ENCODE peak calls at places on chromosomes 5 and 9, in ten cellular contexts. One of them, this sample, is unnamed.

GRCh38 chr5:148443998-148444397 is 60.2 kb downstream of the FBXO38 start:
- DNase-seq in A549: peak
- DNase-seq in PC-9: peak
- DNase-seq in fibroblast of lung: peak
- DNase-seq in hepatocyte: peak
- DNase-seq in GM23338: peak
- DNase-seq in K562: peak
- DNase-seq in GM23248: peak
- DNase-seq in OCI-LY7: peak
- DNase-seq in mesendoderm: peak
- DNase-seq in this sample: peak

GRCh38 chr5:143014017-143014651 is 244.0 kb downstream of the ARHGAP26 start:
- DNase-seq in A549: peak
- DNase-seq in PC-9: no peak
- DNase-seq in fibroblast of lung: peak
- DNase-seq in hepatocyte: no peak
- DNase-seq in GM23338: peak
- DNase-seq in K562: peak
- DNase-seq in GM23248: peak
- DNase-seq in OCI-LY7: peak
- DNase-seq in mesendoderm: peak
- DNase-seq in this sample: peak

GRCh38 chr9:136825295-136826187 is 16.7 kb upstream of the AJM1 start:
- DNase-seq in A549: no peak
- DNase-seq in PC-9: peak
- DNase-seq in fibroblast of lung: no peak
- DNase-seq in hepatocyte: no peak
- DNase-seq in GM23338: no peak
- DNase-seq in K562: no peak
- DNase-seq in GM23248: no peak
- DNase-seq in OCI-LY7: no peak
- DNase-seq in mesendoderm: no peak
- DNase-seq in this sample: no peak

GRCh38 chr5:54820346-54820745 is 165.0 kb downstream of the ESM1 start:
- DNase-seq in A549: no peak
- DNase-seq in PC-9: no peak
- DNase-seq in fibroblast of lung: peak
- DNase-seq in hepatocyte: no peak
- DNase-seq in GM23338: no peak
- DNase-seq in K562: no peak
- DNase-seq in GM23248: peak
- DNase-seq in OCI-LY7: no peak
- DNase-seq in mesendoderm: no peak
- DNase-seq in this sample: peak

GRCh38 chr9:14312721-14313377 is 1.1 kb downstream of the NFIB start:
- DNase-seq in A549: peak
- DNase-seq in PC-9: no peak
- DNase-seq in fibroblast of lung: peak
- DNase-seq in hepatocyte: peak
- DNase-seq in GM23338: peak
- DNase-seq in K562: peak
- DNase-seq in GM23248: peak
- DNase-seq in OCI-LY7: no peak
- DNase-seq in mesendoderm: peak
- DNase-seq in this sample: no peak

GRCh38 chr5:157734466-157734865 is 3.2 kb downstream of the THG1L start:
- DNase-seq in A549: no peak
- DNase-seq in PC-9: no peak
- DNase-seq in fibroblast of lung: no peak
- DNase-seq in hepatocyte: peak
- DNase-seq in GM23338: no peak
- DNase-seq in K562: no peak
- DNase-seq in GM23248: no peak
- DNase-seq in OCI-LY7: no peak
- DNase-seq in mesendoderm: no peak
- DNase-seq in this sample: no peak

GRCh38 chr9:122445155-122445749 is 32.5 kb downstream of the OR1J1 start:
- DNase-seq in A549: no peak
- DNase-seq in PC-9: no peak
- DNase-seq in fibroblast of lung: peak
- DNase-seq in hepatocyte: no peak
- DNase-seq in GM23338: no peak
- DNase-seq in K562: no peak
- DNase-seq in GM23248: peak
- DNase-seq in OCI-LY7: no peak
- DNase-seq in mesendoderm: no peak
- DNase-seq in this sample: peak

GRCh38 chr9:34430843-34431437 is 27.4 kb downstream of the FAM219A start:
- DNase-seq in A549: peak
- DNase-seq in PC-9: peak
- DNase-seq in fibroblast of lung: peak
- DNase-seq in hepatocyte: peak
- DNase-seq in GM23338: peak
- DNase-seq in K562: peak
- DNase-seq in GM23248: peak
- DNase-seq in OCI-LY7: peak
- DNase-seq in mesendoderm: peak
- DNase-seq in this sample: peak

GRCh38 chr5:72325566-72326297 is 5.6 kb downstream of the PTCD2 start:
- DNase-seq in A549: no peak
- DNase-seq in PC-9: no peak
- DNase-seq in fibroblast of lung: peak
- DNase-seq in hepatocyte: no peak
- DNase-seq in GM23338: no peak
- DNase-seq in K562: no peak
- DNase-seq in GM23248: peak
- DNase-seq in OCI-LY7: no peak
- DNase-seq in mesendoderm: no peak
- DNase-seq in this sample: peak

GRCh38 chr9:89359636-89360315 is 41.5 kb downstream of the SECISBP2 start:
- DNase-seq in A549: no peak
- DNase-seq in PC-9: no peak
- DNase-seq in fibroblast of lung: peak
- DNase-seq in hepatocyte: no peak
- DNase-seq in GM23338: no peak
- DNase-seq in K562: no peak
- DNase-seq in GM23248: peak
- DNase-seq in OCI-LY7: no peak
- DNase-seq in mesendoderm: no peak
- DNase-seq in this sample: no peak

GRCh38 chr5:178526796-178527457 is 63.3 kb downstream of the COL23A1 start:
- DNase-seq in A549: no peak
- DNase-seq in PC-9: no peak
- DNase-seq in fibroblast of lung: no peak
- DNase-seq in hepatocyte: no peak
- DNase-seq in GM23338: no peak
- DNase-seq in K562: no peak
- DNase-seq in GM23248: no peak
- DNase-seq in OCI-LY7: no peak
- DNase-seq in mesendoderm: no peak
- DNase-seq in this sample: no peak

GRCh38 chr9:109966643-109967368 is 186.8 kb downstream of the PALM2AKAP2 start:
- DNase-seq in A549: no peak
- DNase-seq in PC-9: no peak
- DNase-seq in fibroblast of lung: no peak
- DNase-seq in hepatocyte: no peak
- DNase-seq in GM23338: no peak
- DNase-seq in K562: no peak
- DNase-seq in GM23248: no peak
- DNase-seq in OCI-LY7: peak
- DNase-seq in mesendoderm: no peak
- DNase-seq in this sample: no peak

GRCh38 chr9:109968332-109968657 is 188.3 kb downstream of the PALM2AKAP2 start:
- DNase-seq in A549: no peak
- DNase-seq in PC-9: no peak
- DNase-seq in fibroblast of lung: no peak
- DNase-seq in hepatocyte: no peak
- DNase-seq in GM23338: no peak
- DNase-seq in K562: no peak
- DNase-seq in GM23248: no peak
- DNase-seq in OCI-LY7: no peak
- DNase-seq in mesendoderm: no peak
- DNase-seq in this sample: no peak

GRCh38 chr9:109967651-109968331 is 187.8 kb downstream of the PALM2AKAP2 start:
- DNase-seq in A549: no peak
- DNase-seq in PC-9: no peak
- DNase-seq in fibroblast of lung: no peak
- DNase-seq in hepatocyte: no peak
- DNase-seq in GM23338: no peak
- DNase-seq in K562: no peak
- DNase-seq in GM23248: no peak
- DNase-seq in OCI-LY7: no peak
- DNase-seq in mesendoderm: no peak
- DNase-seq in this sample: no peak

GRCh38 chr9:109969559-109970237 is 189.7 kb downstream of the PALM2AKAP2 start:
- DNase-seq in A549: no peak
- DNase-seq in PC-9: no peak
- DNase-seq in fibroblast of lung: no peak
- DNase-seq in hepatocyte: no peak
- DNase-seq in GM23338: no peak
- DNase-seq in K562: no peak
- DNase-seq in GM23248: no peak
- DNase-seq in OCI-LY7: no peak
- DNase-seq in mesendoderm: no peak
- DNase-seq in this sample: no peak

GRCh38 chr9:109968702-109969450 is 188.9 kb downstream of the PALM2AKAP2 start:
- DNase-seq in A549: peak
- DNase-seq in PC-9: no peak
- DNase-seq in fibroblast of lung: no peak
- DNase-seq in hepatocyte: peak
- DNase-seq in GM23338: peak
- DNase-seq in K562: no peak
- DNase-seq in GM23248: peak
- DNase-seq in OCI-LY7: peak
- DNase-seq in mesendoderm: peak
- DNase-seq in this sample: no peak
- H3K4me2 ChIP-seq in A549: no peak
- H3K4me2 ChIP-seq in PC-9: no peak
- H3K4me2 ChIP-seq in fibroblast of lung: no peak
- H3K4me2 ChIP-seq in hepatocyte: no peak
- H3K4me2 ChIP-seq in GM23338: no peak
- H3K4me2 ChIP-seq in K562: no peak
- H3K4me2 ChIP-seq in GM23248: no peak
- H3K4me2 ChIP-seq in OCI-LY7: peak
- H3K4me2 ChIP-seq in mesendoderm: no peak
- H3K4me2 ChIP-seq in this sample: no peak

GRCh38 chr5:67300321-67300720 is 103.7 kb upstream of the CD180 start:
- DNase-seq in A549: no peak
- DNase-seq in PC-9: no peak
- DNase-seq in fibroblast of lung: no peak
- DNase-seq in hepatocyte: no peak
- DNase-seq in GM23338: no peak
- DNase-seq in K562: no peak
- DNase-seq in GM23248: no peak
- DNase-seq in OCI-LY7: no peak
- DNase-seq in mesendoderm: no peak
- DNase-seq in this sample: no peak

GRCh38 chr5:67303356-67303755 is 106.8 kb upstream of the CD180 start:
- DNase-seq in A549: no peak
- DNase-seq in PC-9: no peak
- DNase-seq in fibroblast of lung: peak
- DNase-seq in hepatocyte: no peak
- DNase-seq in GM23338: no peak
- DNase-seq in K562: no peak
- DNase-seq in GM23248: peak
- DNase-seq in OCI-LY7: no peak
- DNase-seq in mesendoderm: no peak
- DNase-seq in this sample: no peak

GRCh38 chr5:67297802-67298532 is 101.4 kb upstream of the CD180 start:
- DNase-seq in A549: no peak
- DNase-seq in PC-9: no peak
- DNase-seq in fibroblast of lung: no peak
- DNase-seq in hepatocyte: no peak
- DNase-seq in GM23338: no peak
- DNase-seq in K562: no peak
- DNase-seq in GM23248: no peak
- DNase-seq in OCI-LY7: no peak
- DNase-seq in mesendoderm: no peak
- DNase-seq in this sample: no peak

GRCh38 chr5:67299317-67299716 is 102.7 kb upstream of the CD180 start:
- DNase-seq in A549: no peak
- DNase-seq in PC-9: no peak
- DNase-seq in fibroblast of lung: peak
- DNase-seq in hepatocyte: no peak
- DNase-seq in GM23338: no peak
- DNase-seq in K562: no peak
- DNase-seq in GM23248: peak
- DNase-seq in OCI-LY7: no peak
- DNase-seq in mesendoderm: no peak
- DNase-seq in this sample: peak

GRCh38 chr5:67301285-67301904 is 104.8 kb upstream of the CD180 start:
- DNase-seq in A549: no peak
- DNase-seq in PC-9: no peak
- DNase-seq in fibroblast of lung: peak
- DNase-seq in hepatocyte: peak
- DNase-seq in GM23338: no peak
- DNase-seq in K562: no peak
- DNase-seq in GM23248: peak
- DNase-seq in OCI-LY7: no peak
- DNase-seq in mesendoderm: peak
- DNase-seq in this sample: peak
- H3K27ac ChIP-seq in A549: no peak
- H3K27ac ChIP-seq in PC-9: no peak
- H3K27ac ChIP-seq in fibroblast of lung: peak
- H3K27ac ChIP-seq in hepatocyte: peak
- H3K27ac ChIP-seq in GM23338: no peak
- H3K27ac ChIP-seq in K562: no peak
- H3K27ac ChIP-seq in GM23248: peak
- H3K27ac ChIP-seq in OCI-LY7: no peak
- H3K27ac ChIP-seq in mesendoderm: no peak
- H3K27ac ChIP-seq in this sample: peak

GRCh38 chr5:154277499-154277898 is 87.0 kb downstream of the GALNT10 start:
- DNase-seq in A549: no peak
- DNase-seq in PC-9: no peak
- DNase-seq in fibroblast of lung: no peak
- DNase-seq in hepatocyte: no peak
- DNase-seq in GM23338: no peak
- DNase-seq in K562: no peak
- DNase-seq in GM23248: no peak
- DNase-seq in OCI-LY7: no peak
- DNase-seq in mesendoderm: no peak
- DNase-seq in this sample: no peak
- H3K4me2 ChIP-seq in A549: peak
- H3K4me2 ChIP-seq in PC-9: no peak
- H3K4me2 ChIP-seq in fibroblast of lung: peak
- H3K4me2 ChIP-seq in hepatocyte: peak
- H3K4me2 ChIP-seq in GM23338: no peak
- H3K4me2 ChIP-seq in K562: peak
- H3K4me2 ChIP-seq in GM23248: peak
- H3K4me2 ChIP-seq in OCI-LY7: no peak
- H3K4me2 ChIP-seq in mesendoderm: no peak
- H3K4me2 ChIP-seq in this sample: peak

DNA sequence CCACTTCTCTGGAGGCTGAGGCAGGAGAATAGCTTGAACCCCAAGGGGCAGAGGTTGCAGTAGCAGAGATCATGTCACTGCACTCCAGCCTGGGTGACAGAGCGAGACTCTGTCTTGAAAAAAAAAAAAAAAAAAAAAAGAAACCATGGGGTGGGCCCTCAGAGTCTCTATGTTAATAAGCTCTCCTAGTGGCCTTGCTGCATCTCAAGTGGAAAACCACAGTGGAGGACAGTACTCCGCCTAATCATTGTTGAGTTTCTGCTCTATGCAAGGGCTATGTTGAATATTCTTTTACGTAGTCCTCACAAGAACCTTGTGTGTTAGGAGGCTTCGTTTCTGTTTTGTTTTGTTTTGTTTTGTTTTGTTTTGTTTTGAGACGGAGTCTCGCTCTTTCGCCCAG is 48.9 kb downstream of the TJP2 start:
- DNase-seq in A549: no peak
- DNase-seq in PC-9: no peak
- DNase-seq in fibroblast of lung: no peak
- DNase-seq in hepatocyte: no peak
- DNase-seq in GM23338: no peak
- DNase-seq in K562: no peak
- DNase-seq in GM23248: no peak
- DNase-seq in OCI-LY7: no peak
- DNase-seq in mesendoderm: peak
- DNase-seq in this sample: no peak
- H3K27ac ChIP-seq in A549: no peak
- H3K27ac ChIP-seq in PC-9: no peak
- H3K27ac ChIP-seq in fibroblast of lung: no peak
- H3K27ac ChIP-seq in hepatocyte: no peak
- H3K27ac ChIP-seq in GM23338: peak
- H3K27ac ChIP-seq in K562: no peak
- H3K27ac ChIP-seq in GM23248: no peak
- H3K27ac ChIP-seq in OCI-LY7: no peak
- H3K27ac ChIP-seq in mesendoderm: no peak
- H3K27ac ChIP-seq in this sample: no peak

This sample was measured in astrocyte.